ENCODE peak calls at places on chromosomes 13 and 19, in six cellular contexts. F is SK-N-SH, D is K562, G is GM12878, H is H1, M is HCT116. X is an unnamed sample.

GRCh38 chr13:73608731-73609485 is 525.3 kb downstream of the KLF12 start:
- DNase-seq in G (no peak), F (no peak), M (no peak), D (no peak), H (no peak), X (no peak)

GRCh38 chr19:46453661-46454060 is 17.7 kb downstream of the PNMA8A start:
- DNase-seq in D (no peak), F (no peak), H (no peak), M (no peak), G (no peak), X (no peak)

GRCh38 chr19:52991484-52991883 is 22.2 kb upstream of the ERVV-1 start:
- DNase-seq in D (no peak), H (no peak), M (no peak), G (no peak), F (no peak), X (peak; percentile 30)

GRCh38 chr19:14413765-14414171 is 5.4 kb downstream of the DDX39A start:
- DNase-seq in M (no peak), H (no peak), D (no peak), F (peak; percentile 73), G (no peak), X (no peak)

GRCh38 chr13:83372786-83373185 is 509.5 kb downstream of the SLITRK1 start:
- DNase-seq in G (no peak), M (no peak), H (no peak), F (no peak), D (no peak), X (no peak)

GRCh38 chr13:109816979-109817275 is 30.5 kb upstream of the IRS2 start:
- DNase-seq in G (no peak), F (no peak), H (no peak), D (no peak), M (no peak), X (no peak)

GRCh38 chr19:56309511-56310185 is 5.0 kb downstream of the ZSCAN5A start:
- DNase-seq in H (peak; percentile 70), M (peak; percentile 56), D (peak; percentile 87), F (peak; percentile 80), G (no peak), X (peak; percentile 73)

GRCh38 chr19:56538761-56539263 is at the start of gene ZFP28:
- DNase-seq in G (no peak), H (no peak), D (no peak), M (no peak), F (peak; percentile 95), X (peak; percentile 42)

GRCh38 chr13:50448535-50448981 is 394.9 kb downstream of the DLEU7 start:
- DNase-seq in H (no peak), D (no peak), F (no peak), M (no peak), G (no peak), X (no peak)

GRCh38 chr19:53158119-53158656 is 665 bp downstream of the ZNF347 start:
- DNase-seq in M (no peak), G (no peak), F (peak; percentile 58), H (no peak), D (peak; percentile 51), X (peak; percentile 53)

GRCh38 chr13:111554539-111555267 is 234.3 kb downstream of the TEX29 start:
- DNase-seq in G (no peak), F (no peak), H (no peak), D (no peak), M (no peak), X (no peak)

GRCh38 chr19:5222821-5223321 is 117.7 kb downstream of the PTPRS start:
- DNase-seq in M (no peak), G (no peak), D (no peak), H (no peak), F (no peak), X (no peak)

GRCh38 chr19:46607441-46607841 is 6.3 kb downstream of the CALM3 start:
- DNase-seq in M (no peak), H (no peak), G (no peak), D (no peak), F (peak; percentile 6), X (no peak)

GRCh38 chr19:10617409-10618121 is 7.8 kb upstream of the SLC44A2 start:
- DNase-seq in D (peak; percentile 49), G (no peak), F (peak; percentile 11), H (no peak), M (no peak), X (peak; percentile 88)

GRCh38 chr19:10756371-10756770 is 38.5 kb downstream of the DNM2 start:
- DNase-seq in H (no peak), G (no peak), M (no peak), F (no peak), D (no peak), X (no peak)

GRCh38 chr19:13011653-13012389 is 16.5 kb downstream of the NFIX start:
- DNase-seq in M (no peak), G (no peak), F (no peak), H (no peak), D (no peak), X (no peak)

GRCh38 chr13:24323739-24324075 is 14.3 kb downstream of the C1QTNF9 start:
- DNase-seq in F (no peak), H (no peak), G (no peak), D (no peak), M (no peak), X (no peak)

GRCh38 chr13:24323036-24323738 is 13.8 kb downstream of the C1QTNF9 start:
- DNase-seq in H (no peak), F (no peak), G (no peak), D (no peak), M (no peak), X (no peak)

DNA sequence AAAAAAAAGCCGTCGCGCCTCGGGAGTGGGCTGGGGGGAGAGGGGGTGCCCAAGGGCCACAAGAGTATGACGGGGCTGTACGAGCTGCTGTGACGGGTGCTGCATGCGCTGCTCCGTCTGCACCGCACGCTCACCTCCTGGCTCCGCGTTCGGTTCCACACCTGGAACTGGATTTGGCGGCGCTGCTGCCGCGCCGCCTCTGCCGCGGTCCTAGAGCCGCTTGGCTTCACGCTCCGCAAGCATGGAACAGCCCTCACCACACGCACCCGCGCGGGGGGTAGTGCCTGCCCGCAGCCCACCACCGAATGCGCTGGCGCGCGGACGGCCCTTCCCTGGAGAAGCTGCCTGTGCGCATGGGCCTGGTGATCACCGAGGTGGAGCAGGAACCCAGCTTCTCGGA is 18.8 kb downstream of the C1QTNF9 start:
- DNase-seq in F (peak; percentile 60), H (no peak), D (no peak), G (no peak), M (no peak), X (no peak)
- TF ChIP-seq JUND in F (no peak), H (no peak), D (no peak), G (no peak), M (no peak), X (no peak)

DNA sequence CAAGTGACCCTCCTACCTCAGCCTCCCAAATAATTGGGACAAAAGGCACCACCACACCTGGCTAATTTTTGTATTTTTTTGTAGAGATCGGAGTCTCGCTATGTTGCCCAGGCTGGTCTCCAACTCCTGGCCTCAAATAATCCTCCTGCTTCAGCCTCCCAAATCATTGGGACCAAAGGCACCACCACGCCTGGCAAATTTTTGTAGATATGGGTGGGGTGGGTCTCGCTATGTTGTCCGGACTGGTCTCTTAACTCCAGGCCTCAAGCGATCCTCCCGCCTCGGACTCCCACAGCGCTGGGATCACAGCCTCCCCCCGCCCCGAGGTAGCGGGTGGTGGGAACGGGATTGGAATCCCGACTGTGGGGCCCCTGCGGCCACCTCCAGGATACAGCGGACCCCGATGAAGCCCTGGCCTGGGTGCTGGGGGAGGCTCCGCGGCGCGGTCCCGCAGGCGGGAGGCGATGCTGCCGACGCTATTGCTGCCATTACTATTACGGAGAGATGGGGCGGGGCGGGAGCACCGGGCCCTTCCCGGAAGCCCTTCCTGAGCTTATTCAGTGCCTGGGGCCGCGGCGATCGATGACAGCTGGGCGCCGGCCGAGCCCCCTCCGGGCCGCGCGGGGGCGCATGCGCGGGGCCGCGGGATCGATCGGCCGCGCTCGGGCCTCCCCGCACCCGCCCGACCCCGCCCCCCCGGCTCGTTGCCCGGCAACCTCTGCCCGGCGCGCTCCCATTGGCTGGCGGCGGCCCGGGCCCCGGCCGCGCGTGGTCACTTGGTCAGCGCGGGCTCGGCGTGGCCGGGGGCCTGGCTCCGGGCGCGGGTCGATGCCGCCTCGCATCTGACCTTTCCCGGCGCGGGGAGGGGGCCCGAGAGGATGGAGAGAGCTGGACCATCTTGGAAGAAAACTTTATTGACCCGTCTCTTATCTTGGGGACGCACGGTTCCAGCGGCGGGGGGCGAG is 27.9 kb upstream of the ONECUT3 start:
- DNase-seq in H (no peak), F (peak; percentile 100), G (no peak), D (peak; percentile 88), M (no peak), X (peak; percentile 67)
- TF ChIP-seq JUND in H (no peak), F (no peak), G (no peak), D (no peak), M (no peak), X (no peak)

DNA sequence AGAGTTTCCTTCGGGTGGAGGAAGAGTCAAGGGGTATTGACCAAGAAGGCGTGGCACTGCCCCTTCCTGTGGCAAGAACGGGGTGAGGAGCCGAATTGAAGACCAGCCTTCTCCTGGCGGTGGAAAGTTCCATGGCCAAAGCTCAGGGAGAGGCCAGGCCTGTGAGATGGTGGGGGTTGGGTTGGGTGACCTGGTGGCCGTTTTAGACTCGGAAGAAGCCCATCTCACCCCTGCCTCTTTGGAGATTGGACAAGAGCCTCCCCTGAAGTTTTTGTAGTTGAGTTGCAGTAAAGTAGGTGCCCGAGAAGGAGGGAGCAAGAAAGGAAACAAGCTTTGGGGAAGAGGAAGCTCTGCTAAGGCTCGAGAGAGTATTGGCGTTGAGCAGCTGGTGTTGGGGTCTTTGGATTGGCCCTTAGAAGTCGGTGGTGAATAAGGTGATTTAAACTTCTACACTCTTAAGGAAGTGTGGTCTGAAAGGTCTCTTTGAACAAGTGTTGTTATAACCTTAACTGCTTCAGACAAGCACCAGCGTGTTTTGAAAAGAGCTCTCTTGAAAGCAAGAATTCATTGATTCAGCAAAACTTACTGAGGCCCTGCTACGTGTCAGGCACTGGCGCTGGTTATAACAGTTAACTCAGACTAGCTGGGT is 964 bp downstream of the SPINT2 start:
- DNase-seq in M (no peak), H (no peak), F (no peak), D (no peak), G (no peak), X (peak; percentile 76)
- TF ChIP-seq JUND in M (no peak), H (no peak), F (no peak), D (no peak), G (no peak), X (no peak)

GRCh38 chr13:106083620-106084350 is 451.7 kb downstream of the EFNB2 start:
- DNase-seq in G (no peak), D (peak; percentile 2), F (peak; percentile 18), H (no peak), M (peak; percentile 46), X (no peak)

GRCh38 chr13:106087201-106087600 is 448.3 kb downstream of the EFNB2 start:
- DNase-seq in F (no peak), H (no peak), M (no peak), D (no peak), G (no peak), X (no peak)

GRCh38 chr13:106089251-106089940 is 446.1 kb downstream of the EFNB2 start:
- DNase-seq in M (no peak), H (no peak), G (no peak), D (no peak), F (no peak), X (no peak)

DNA sequence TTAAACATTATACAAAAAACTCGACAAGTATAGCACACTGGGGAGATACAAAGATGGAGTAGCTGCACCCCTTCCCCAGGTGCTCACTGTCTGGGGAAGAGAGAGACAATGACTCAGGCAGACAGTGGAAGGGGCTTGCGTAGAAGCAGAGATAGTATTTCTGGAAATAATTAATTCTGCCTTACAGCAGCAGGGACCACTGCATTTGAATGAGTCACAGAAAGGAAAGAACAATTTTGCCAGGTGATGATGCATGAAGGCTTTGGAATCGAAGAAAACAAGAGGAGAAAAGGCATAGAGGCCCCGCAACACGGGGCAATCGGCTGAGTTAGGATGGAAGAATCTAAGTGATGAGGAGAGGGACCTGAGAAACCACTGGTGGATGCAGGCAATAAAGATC is 447.4 kb downstream of the EFNB2 start:
- DNase-seq in G (no peak), M (no peak), F (no peak), H (no peak), D (no peak), X (no peak)
- TF ChIP-seq JUND in G (no peak), M (no peak), F (peak; percentile 47), H (no peak), D (no peak), X (no peak)

X was measured in T47D.